ENCODE peak calls at places on chromosomes 11 and 22, in six cellular contexts. C is lung; X is effector memory CD4-positive, alpha-beta T cell; A is colonic mucosa; W is right lobe of liver; I is GM23248. V is an unnamed sample.

GRCh38 chr11:125797641-125798040 is 9.7 kb downstream of the PATE3 start:
- DNase-seq in A (no peak), I (no peak), W (no peak), C (no peak), X (no peak), V (no peak)

GRCh38 chr22:44538071-44538470 is 40.0 kb upstream of the RTL6 start:
- DNase-seq in C (no peak), W (no peak), I (peak; percentile 88), X (no peak), A (no peak), V (no peak)

GRCh38 chr11:88482871-88483301 is 145.3 kb upstream of the CTSC start:
- DNase-seq in W (no peak), A (no peak), I (peak; percentile 54), X (no peak), C (no peak), V (no peak)

GRCh38 chr11:70854201-70854600 is 398.2 kb downstream of the SHANK2 start:
- DNase-seq in C (no peak), X (no peak), I (no peak), W (no peak), A (no peak), V (no peak)

GRCh38 chr11:113526521-113526920 is 51.3 kb upstream of the DRD2 start:
- DNase-seq in A (no peak), X (no peak), I (no peak), C (no peak), W (no peak), V (no peak)

GRCh38 chr11:73982595-73982989 is at the start of gene UCP2:
- DNase-seq in X (peak; percentile 77), W (peak; percentile 87), A (no peak), C (peak; percentile 86), I (peak; percentile 91), V (peak; percentile 92)

GRCh38 chr11:67029146-67029545 is 6.2 kb downstream of the SYT12 start:
- DNase-seq in W (no peak), C (no peak), X (no peak), A (no peak), I (no peak), V (no peak)

GRCh38 chr11:789951-790350 is at the start of gene CEND1:
- DNase-seq in I (peak; percentile 82), A (no peak), W (no peak), C (no peak), X (no peak), V (no peak)

GRCh38 chr11:79362358-79362757 is 78.5 kb downstream of the TENM4 start:
- DNase-seq in W (no peak), A (no peak), C (no peak), X (no peak), I (no peak), V (no peak)

GRCh38 chr22:27238935-27239510 is 562.5 kb downstream of the MN1 start:
- DNase-seq in W (peak; percentile 59), X (no peak), C (peak; percentile 62), I (peak; percentile 94), A (no peak), V (peak; percentile 96)

GRCh38 chr11:101466352-101466751 is 117.5 kb downstream of the TRPC6 start:
- DNase-seq in W (no peak), I (no peak), A (no peak), C (no peak), X (no peak), V (no peak)

GRCh38 chr11:86934263-86934932 is 20.8 kb downstream of the FZD4 start:
- DNase-seq in I (no peak), A (no peak), W (no peak), X (no peak), C (no peak), V (no peak)

GRCh38 chr11:73228268-73229134 is 10.4 kb downstream of the P2RY2 start:
- DNase-seq in W (no peak), C (no peak), I (no peak), X (no peak), A (no peak), V (peak; percentile 22)

GRCh38 chr11:34146866-34147265 is 41.4 kb downstream of the NAT10 start:
- DNase-seq in W (no peak), A (no peak), I (no peak), C (no peak), X (no peak), V (peak; percentile 26)

GRCh38 chr11:62539238-62539925 is 7.2 kb downstream of the AHNAK start:
- DNase-seq in W (peak; percentile 62), X (no peak), A (peak; percentile 85), I (peak; percentile 96), C (peak; percentile 75), V (peak; percentile 94)
- H3K4me1 ChIP-seq in W (no peaks in the 10 kb centered on the region), X (peaks cover 64% of the 10 kb centered on the region), A (peaks cover 62% of the 10 kb centered on the region), I (peaks cover 57% of the 10 kb centered on the region), C (peaks cover 42% of the 10 kb centered on the region), V (peaks cover 4% of the 10 kb centered on the region)

GRCh38 chr11:65498042-65498726 is 661 bp upstream of the MALAT1 start:
- DNase-seq in X (peak; percentile 57), I (peak; percentile 80), W (peak; percentile 66), A (no peak), C (peak; percentile 66), V (peak; percentile 71)
- H3K4me1 ChIP-seq in X (peaks cover 12% of the 10 kb centered on the region), I (peaks cover 46% of the 10 kb centered on the region), W (no peaks in the 10 kb centered on the region), A (peaks cover 7% of the 10 kb centered on the region), C (peaks cover 6% of the 10 kb centered on the region), V (no peaks in the 10 kb centered on the region)

GRCh38 chr11:36115378-36115801 is 171.5 kb downstream of the LDLRAD3 start:
- DNase-seq in W (no peak), A (no peak), C (no peak), X (no peak), I (no peak), V (no peak)
- H3K4me1 ChIP-seq in W (no peaks in the 10 kb centered on the region), A (no peaks in the 10 kb centered on the region), C (no peaks in the 10 kb centered on the region), X (no peaks in the 10 kb centered on the region), I (no peaks in the 10 kb centered on the region), V (no peaks in the 10 kb centered on the region)

GRCh38 chr11:11270236-11270775 is 82.7 kb downstream of the CSNK2A3 start:
- DNase-seq in I (no peak), X (no peak), C (no peak), W (no peak), A (no peak), V (no peak)
- H3K4me1 ChIP-seq in I (no peaks in the 10 kb centered on the region), X (no peaks in the 10 kb centered on the region), C (no peaks in the 10 kb centered on the region), W (no peaks in the 10 kb centered on the region), A (no peaks in the 10 kb centered on the region), V (no peaks in the 10 kb centered on the region)

GRCh38 chr22:25110596-25110845 is 89.1 kb upstream of the CRYBB3 start:
- DNase-seq in C (no peak), W (no peak), I (no peak), A (no peak), X (no peak), V (no peak)
- H3K4me1 ChIP-seq in C (peaks cover 18% of the 10 kb centered on the region), W (no peaks in the 10 kb centered on the region), I (no peaks in the 10 kb centered on the region), A (peaks cover 10% of the 10 kb centered on the region), X (peaks cover 10% of the 10 kb centered on the region), V (peaks cover 1% of the 10 kb centered on the region)

GRCh38 chr22:22823126-22823804 is 64.4 kb upstream of the IGLL5 start:
- DNase-seq in I (no peak), X (no peak), C (no peak), A (no peak), W (no peak), V (no peak)
- H3K4me1 ChIP-seq in I (no peaks in the 10 kb centered on the region), X (peaks cover 54% of the 10 kb centered on the region), C (no peaks in the 10 kb centered on the region), A (no peaks in the 10 kb centered on the region), W (no peaks in the 10 kb centered on the region), V (no peaks in the 10 kb centered on the region)

GRCh38 chr11:94142308-94143277 is 14.0 kb downstream of the PANX1 start:
- DNase-seq in I (no peak), W (no peak), X (no peak), A (no peak), C (no peak), V (no peak)

GRCh38 chr11:94144664-94145063 is 16.0 kb downstream of the PANX1 start:
- DNase-seq in X (no peak), I (no peak), A (no peak), C (no peak), W (no peak), V (no peak)

GRCh38 chr11:94145431-94145830 is 16.8 kb downstream of the PANX1 start:
- DNase-seq in I (no peak), C (no peak), A (no peak), W (no peak), X (no peak), V (no peak)

GRCh38 chr11:94145916-94146315 is 17.3 kb downstream of the PANX1 start:
- DNase-seq in A (no peak), X (no peak), C (no peak), I (no peak), W (no peak), V (no peak)

GRCh38 chr11:94144233-94144632 is 15.6 kb downstream of the PANX1 start:
- DNase-seq in W (no peak), I (no peak), X (no peak), A (no peak), C (no peak), V (no peak)
- H3K4me1 ChIP-seq in W (no peaks in the 10 kb centered on the region), I (peaks cover 8% of the 10 kb centered on the region), X (no peaks in the 10 kb centered on the region), A (peaks cover 9% of the 10 kb centered on the region), C (peaks cover 23% of the 10 kb centered on the region), V (peaks cover 23% of the 10 kb centered on the region)

DNA sequence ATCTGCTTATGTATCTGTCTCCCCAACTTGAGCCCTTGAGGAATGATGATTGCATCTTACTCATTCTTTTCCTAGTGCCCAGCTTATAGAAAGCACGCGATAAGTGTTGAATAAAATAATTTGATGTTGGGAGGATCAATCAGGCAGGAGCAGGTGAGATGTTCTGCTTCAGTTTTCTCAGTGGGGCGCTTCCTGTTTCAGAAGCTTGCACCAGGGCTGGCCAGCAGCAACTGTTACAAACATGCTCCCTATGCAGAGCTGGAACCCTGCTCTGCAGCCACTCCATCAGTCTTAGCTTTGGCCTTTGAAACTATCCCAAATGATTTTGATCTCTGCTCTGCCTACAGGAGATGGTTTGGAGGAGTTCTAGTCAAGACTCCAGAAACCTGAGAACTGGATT is 3.9 kb downstream of the ENDOD1 start:
- DNase-seq in I (peak; percentile 19), X (no peak), C (no peak), W (no peak), A (no peak), V (no peak)
- H3K4me1 ChIP-seq in I (peaks cover 33% of the 10 kb centered on the region), X (peaks cover 9% of the 10 kb centered on the region), C (peaks cover 10% of the 10 kb centered on the region), W (no peaks in the 10 kb centered on the region), A (peaks cover 30% of the 10 kb centered on the region), V (peaks cover 6% of the 10 kb centered on the region)

GRCh38 chr11:44565008-44565745 is at the start of gene CD82:
- DNase-seq in A (peak; percentile 100), W (peak; percentile 100), X (peak; percentile 97), C (peak; percentile 100), I (peak; percentile 100), V (peak; percentile 100)
- H3K4me1 ChIP-seq in A (peaks cover 11% of the 10 kb centered on the region), W (no peaks in the 10 kb centered on the region), X (peaks cover 45% of the 10 kb centered on the region), C (peaks cover 33% of the 10 kb centered on the region), I (peaks cover 28% of the 10 kb centered on the region), V (no peaks in the 10 kb centered on the region)

GRCh38 chr11:78078218-78079167 is 1.2 kb downstream of the NDUFC2 start:
- DNase-seq in W (no peak), A (no peak), C (no peak), X (no peak), I (peak; percentile 35), V (no peak)
- H3K4me1 ChIP-seq in W (no peaks in the 10 kb centered on the region), A (peaks cover 7% of the 10 kb centered on the region), C (peaks cover 11% of the 10 kb centered on the region), X (peaks cover 25% of the 10 kb centered on the region), I (peaks cover 14% of the 10 kb centered on the region), V (peaks cover 9% of the 10 kb centered on the region)

V was measured in aorta.